ENCODE peak calls at places on chromosomes 3 and 15, in seven cellular contexts. Z is fibroblast of the conjunctiva; U is SW 1271; P is NCI-H748 treated with DMSO at 0.1 percent for 48 hours; M is transverse colon; Q is stimulated activated naive B cell treated with anti-CD40 and anti-IgM and Interleukin-4, amounts not matched to agents 10 μg/mL and 1 μg/mL and 100 μg/mL, for 72 hours; W is progenitor cell of endocrine pancreas. F is an unnamed sample.
A peak's percentile ranks its signal among the peaks of the same experiment; 100 is the strongest.

GRCh38 chr3:18420584-18420983 is 4.6 kb downstream of the SATB1 start:
- DNase-seq in Z (no peak), U (no peak), P (no peak), M (no peak), Q (no peak), W (no peak), F (no peak)

GRCh38 chr3:194598771-194599557 is 34.3 kb downstream of the TMEM44 start:
- DNase-seq in Z (no peak), U (no peak), P (no peak), M (no peak), Q (no peak), W (no peak), F (no peak)

GRCh38 chr3:156449712-156450574 is 105.0 kb downstream of the SSR3 start:
- DNase-seq in Z (peak; percentile 13), U (peak; percentile 35), P (no peak), M (no peak), Q (no peak), W (no peak), F (peak; percentile 69)

GRCh38 chr3:71524688-71525087 is 58.8 kb downstream of the FOXP1 start:
- DNase-seq in Z (no peak), U (no peak), P (no peak), M (no peak), Q (no peak), W (no peak), F (no peak)

GRCh38 chr3:42300013-42300412 is 34.0 kb upstream of the CCK start:
- DNase-seq in Z (peak; percentile 1), U (no peak), P (no peak), M (peak; percentile 13), Q (no peak), W (peak; percentile 69), F (no peak)

GRCh38 chr15:60871731-60872130 is 357.4 kb downstream of the RORA start:
- DNase-seq in Z (no peak), U (no peak), P (no peak), M (no peak), Q (no peak), W (no peak), F (no peak)

GRCh38 chr3:43729707-43730399 is 39.1 kb downstream of the ABHD5 start:
- DNase-seq in Z (no peak), U (no peak), P (no peak), M (peak; percentile 75), Q (no peak), W (no peak), F (no peak)

GRCh38 chr15:100163961-100164360 is 177.8 kb downstream of the ADAMTS17 start:
- DNase-seq in Z (no peak), U (no peak), P (no peak), M (no peak), Q (no peak), W (no peak), F (no peak)

GRCh38 chr3:72440491-72440890 is 407.8 kb downstream of the SHQ1 start:
- DNase-seq in Z (no peak), U (no peak), P (no peak), M (no peak), Q (no peak), W (no peak), F (no peak)

GRCh38 chr15:55403531-55403930 is 4.6 kb downstream of the CCPG1 start:
- DNase-seq in Z (peak; percentile 58), U (no peak), P (no peak), M (no peak), Q (no peak), W (no peak), F (no peak)

GRCh38 chr3:149553781-149554451 is 79.4 kb downstream of the TM4SF4 start:
- DNase-seq in Z (peak; percentile 86), U (no peak), P (no peak), M (peak; percentile 19), Q (no peak), W (no peak), F (no peak)

GRCh38 chr3:102068736-102069135 is 219.4 kb downstream of the NFKBIZ start:
- DNase-seq in Z (no peak), U (no peak), P (no peak), M (no peak), Q (no peak), W (no peak), F (no peak)

GRCh38 chr3:131283862-131284261 is 97.7 kb upstream of the NUDT16 start:
- DNase-seq in Z (no peak), U (no peak), P (no peak), M (no peak), Q (no peak), W (no peak), F (no peak)

GRCh38 chr3:3800685-3801509 is 1.7 kb downstream of the LRRN1 start:
- DNase-seq in Z (no peak), U (no peak), P (no peak), M (no peak), Q (no peak), W (peak; percentile 30), F (no peak)

GRCh38 chr3:60053518-60054265 is 1003.9 kb upstream of the CFAP20DC start:
- DNase-seq in Z (peak; percentile 40), U (no peak), P (no peak), M (no peak), Q (no peak), W (no peak), F (no peak)

GRCh38 chr3:190053919-190054672 is 66.6 kb downstream of the P3H2 start:
- DNase-seq in Z (no peak), U (peak; percentile 89), P (no peak), M (no peak), Q (no peak), W (no peak), F (no peak)

GRCh38 chr15:60017538-60018199 is 13.6 kb downstream of the FOXB1 start:
- DNase-seq in Z (no peak), U (no peak), P (no peak), M (no peak), Q (no peak), W (no peak), F (no peak)

GRCh38 chr3:195893516-195893915 is 14.8 kb downstream of the TNK2 start:
- DNase-seq in Z (no peak), U (no peak), P (no peak), M (no peak), Q (no peak), W (no peak), F (no peak)

GRCh38 chr3:66673305-66673704 is 172.5 kb upstream of the LRIG1 start:
- DNase-seq in Z (no peak), U (no peak), P (no peak), M (no peak), Q (no peak), W (no peak), F (no peak)